ENCODE peak calls at places on chromosomes 4 and X, in six cellular contexts. One of them, this sample, is unnamed.

GRCh38 chrX:74382613-74383012 is 38.7 kb upstream of the SLC16A2 start:
- DNase-seq in stimulated activated CD4-positive, alpha-beta T cell treated with anti-CD3 and anti-CD28 coated beads, Interleukin-15, amount 100 ng/mL, for 1 hour: peak; percentile 2
- DNase-seq in glutamatergic neuron: peak; percentile 67
- DNase-seq in left colon: peak; percentile 47
- DNase-seq in GM23248: peak; percentile 69
- DNase-seq in mammary epithelial cell: peak; percentile 62
- DNase-seq in this sample: peak; percentile 22

GRCh38 chr4:6362896-6363295 is 93.2 kb downstream of the WFS1 start:
- DNase-seq in stimulated activated CD4-positive, alpha-beta T cell treated with anti-CD3 and anti-CD28 coated beads, Interleukin-15, amount 100 ng/mL, for 1 hour: no peak
- DNase-seq in glutamatergic neuron: no peak
- DNase-seq in left colon: no peak
- DNase-seq in GM23248: peak; percentile 49
- DNase-seq in mammary epithelial cell: peak; percentile 18
- DNase-seq in this sample: no peak

GRCh38 chrX:119948381-119948780 is 4.8 kb upstream of the NKAP start:
- DNase-seq in stimulated activated CD4-positive, alpha-beta T cell treated with anti-CD3 and anti-CD28 coated beads, Interleukin-15, amount 100 ng/mL, for 1 hour: no peak
- DNase-seq in glutamatergic neuron: no peak
- DNase-seq in left colon: no peak
- DNase-seq in GM23248: no peak
- DNase-seq in mammary epithelial cell: no peak
- DNase-seq in this sample: no peak

GRCh38 chrX:47366051-47366722 is 4.2 kb upstream of the ZNF157 start:
- DNase-seq in stimulated activated CD4-positive, alpha-beta T cell treated with anti-CD3 and anti-CD28 coated beads, Interleukin-15, amount 100 ng/mL, for 1 hour: peak; percentile 44
- DNase-seq in glutamatergic neuron: peak; percentile 66
- DNase-seq in left colon: peak; percentile 44
- DNase-seq in GM23248: peak; percentile 80
- DNase-seq in mammary epithelial cell: peak; percentile 72
- DNase-seq in this sample: no peak

GRCh38 chr4:113584407-113585150 is 177.0 kb downstream of the CAMK2D start:
- DNase-seq in stimulated activated CD4-positive, alpha-beta T cell treated with anti-CD3 and anti-CD28 coated beads, Interleukin-15, amount 100 ng/mL, for 1 hour: no peak
- DNase-seq in glutamatergic neuron: no peak
- DNase-seq in left colon: no peak
- DNase-seq in GM23248: peak; percentile 82
- DNase-seq in mammary epithelial cell: no peak
- DNase-seq in this sample: no peak

GRCh38 chrX:105451426-105451825 is 230.9 kb upstream of the TEX13A start:
- DNase-seq in stimulated activated CD4-positive, alpha-beta T cell treated with anti-CD3 and anti-CD28 coated beads, Interleukin-15, amount 100 ng/mL, for 1 hour: no peak
- DNase-seq in glutamatergic neuron: no peak
- DNase-seq in left colon: no peak
- DNase-seq in GM23248: no peak
- DNase-seq in mammary epithelial cell: no peak
- DNase-seq in this sample: no peak

GRCh38 chrX:150903110-150903508 is 4.6 kb upstream of the CD99L2 start:
- DNase-seq in stimulated activated CD4-positive, alpha-beta T cell treated with anti-CD3 and anti-CD28 coated beads, Interleukin-15, amount 100 ng/mL, for 1 hour: no peak
- DNase-seq in glutamatergic neuron: no peak
- DNase-seq in left colon: no peak
- DNase-seq in GM23248: no peak
- DNase-seq in mammary epithelial cell: no peak
- DNase-seq in this sample: no peak

GRCh38 chr4:130486186-130486585 is 1390.2 kb downstream of the C4orf33 start:
- DNase-seq in stimulated activated CD4-positive, alpha-beta T cell treated with anti-CD3 and anti-CD28 coated beads, Interleukin-15, amount 100 ng/mL, for 1 hour: no peak
- DNase-seq in glutamatergic neuron: no peak
- DNase-seq in left colon: no peak
- DNase-seq in GM23248: peak; percentile 5
- DNase-seq in mammary epithelial cell: no peak
- DNase-seq in this sample: no peak

GRCh38 chrX:97366246-97366645 is 482.5 kb downstream of the RPA4 start:
- DNase-seq in stimulated activated CD4-positive, alpha-beta T cell treated with anti-CD3 and anti-CD28 coated beads, Interleukin-15, amount 100 ng/mL, for 1 hour: no peak
- DNase-seq in glutamatergic neuron: no peak
- DNase-seq in left colon: no peak
- DNase-seq in GM23248: no peak
- DNase-seq in mammary epithelial cell: no peak
- DNase-seq in this sample: no peak

GRCh38 chr4:112386051-112386450 is 88.9 kb downstream of the ALPK1 start:
- DNase-seq in stimulated activated CD4-positive, alpha-beta T cell treated with anti-CD3 and anti-CD28 coated beads, Interleukin-15, amount 100 ng/mL, for 1 hour: no peak
- DNase-seq in glutamatergic neuron: no peak
- DNase-seq in left colon: no peak
- DNase-seq in GM23248: no peak
- DNase-seq in mammary epithelial cell: no peak
- DNase-seq in this sample: no peak

GRCh38 chr4:94525993-94526740 is 74.4 kb downstream of the PDLIM5 start:
- DNase-seq in stimulated activated CD4-positive, alpha-beta T cell treated with anti-CD3 and anti-CD28 coated beads, Interleukin-15, amount 100 ng/mL, for 1 hour: no peak
- DNase-seq in glutamatergic neuron: no peak
- DNase-seq in left colon: no peak
- DNase-seq in GM23248: peak; percentile 44
- DNase-seq in mammary epithelial cell: no peak
- DNase-seq in this sample: peak; percentile 87

GRCh38 chrX:107025538-107025937 is 25.5 kb upstream of the MORC4 start:
- DNase-seq in stimulated activated CD4-positive, alpha-beta T cell treated with anti-CD3 and anti-CD28 coated beads, Interleukin-15, amount 100 ng/mL, for 1 hour: no peak
- DNase-seq in glutamatergic neuron: no peak
- DNase-seq in left colon: no peak
- DNase-seq in GM23248: peak; percentile 48
- DNase-seq in mammary epithelial cell: peak; percentile 6
- DNase-seq in this sample: no peak

GRCh38 chrX:134374294-134374693 is 85.7 kb upstream of the HPRT1 start:
- DNase-seq in stimulated activated CD4-positive, alpha-beta T cell treated with anti-CD3 and anti-CD28 coated beads, Interleukin-15, amount 100 ng/mL, for 1 hour: no peak
- DNase-seq in glutamatergic neuron: no peak
- DNase-seq in left colon: no peak
- DNase-seq in GM23248: peak; percentile 33
- DNase-seq in mammary epithelial cell: peak; percentile 11
- DNase-seq in this sample: no peak

GRCh38 chr4:185718578-185719492 is 93.2 kb downstream of the SORBS2 start:
- DNase-seq in stimulated activated CD4-positive, alpha-beta T cell treated with anti-CD3 and anti-CD28 coated beads, Interleukin-15, amount 100 ng/mL, for 1 hour: no peak
- DNase-seq in glutamatergic neuron: no peak
- DNase-seq in left colon: no peak
- DNase-seq in GM23248: no peak
- DNase-seq in mammary epithelial cell: no peak
- DNase-seq in this sample: no peak

GRCh38 chrX:48971325-48972213 is at the start of gene KCND1:
- DNase-seq in stimulated activated CD4-positive, alpha-beta T cell treated with anti-CD3 and anti-CD28 coated beads, Interleukin-15, amount 100 ng/mL, for 1 hour: peak; percentile 8
- DNase-seq in glutamatergic neuron: peak; percentile 83
- DNase-seq in left colon: peak; percentile 39
- DNase-seq in GM23248: peak; percentile 47
- DNase-seq in mammary epithelial cell: no peak
- DNase-seq in this sample: peak; percentile 24

GRCh38 chrX:13000311-13000811 is 25.5 kb downstream of the TMSB4X start:
- DNase-seq in stimulated activated CD4-positive, alpha-beta T cell treated with anti-CD3 and anti-CD28 coated beads, Interleukin-15, amount 100 ng/mL, for 1 hour: no peak
- DNase-seq in glutamatergic neuron: no peak
- DNase-seq in left colon: no peak
- DNase-seq in GM23248: no peak
- DNase-seq in mammary epithelial cell: no peak
- DNase-seq in this sample: no peak

GRCh38 chrX:150236304-150236703 is 126.8 kb upstream of the MAMLD1 start:
- DNase-seq in stimulated activated CD4-positive, alpha-beta T cell treated with anti-CD3 and anti-CD28 coated beads, Interleukin-15, amount 100 ng/mL, for 1 hour: no peak
- DNase-seq in glutamatergic neuron: no peak
- DNase-seq in left colon: no peak
- DNase-seq in GM23248: peak; percentile 74
- DNase-seq in mammary epithelial cell: peak; percentile 16
- DNase-seq in this sample: no peak

GRCh38 chr4:97987019-97987648 is 156.1 kb downstream of the STPG2 start:
- DNase-seq in stimulated activated CD4-positive, alpha-beta T cell treated with anti-CD3 and anti-CD28 coated beads, Interleukin-15, amount 100 ng/mL, for 1 hour: no peak
- DNase-seq in glutamatergic neuron: no peak
- DNase-seq in left colon: no peak
- DNase-seq in GM23248: peak; percentile 31
- DNase-seq in mammary epithelial cell: peak; percentile 26
- DNase-seq in this sample: peak; percentile 51

GRCh38 chr4:140242357-140243284 is 88.6 kb upstream of the MAML3 start:
- DNase-seq in stimulated activated CD4-positive, alpha-beta T cell treated with anti-CD3 and anti-CD28 coated beads, Interleukin-15, amount 100 ng/mL, for 1 hour: no peak
- DNase-seq in glutamatergic neuron: no peak
- DNase-seq in left colon: no peak
- DNase-seq in GM23248: no peak
- DNase-seq in mammary epithelial cell: no peak
- DNase-seq in this sample: no peak

GRCh38 chrX:65598559-65599147 is 64.1 kb upstream of the LAS1L start:
- DNase-seq in stimulated activated CD4-positive, alpha-beta T cell treated with anti-CD3 and anti-CD28 coated beads, Interleukin-15, amount 100 ng/mL, for 1 hour: no peak
- DNase-seq in glutamatergic neuron: no peak
- DNase-seq in left colon: no peak
- DNase-seq in GM23248: no peak
- DNase-seq in mammary epithelial cell: no peak
- DNase-seq in this sample: no peak

GRCh38 chr4:150039790-150040189 is 38.5 kb upstream of the DCLK2 start:
- DNase-seq in stimulated activated CD4-positive, alpha-beta T cell treated with anti-CD3 and anti-CD28 coated beads, Interleukin-15, amount 100 ng/mL, for 1 hour: no peak
- DNase-seq in glutamatergic neuron: no peak
- DNase-seq in left colon: no peak
- DNase-seq in GM23248: no peak
- DNase-seq in mammary epithelial cell: no peak
- DNase-seq in this sample: no peak

GRCh38 chrX:13790206-13791131 is 26.4 kb downstream of the GPM6B start:
- DNase-seq in stimulated activated CD4-positive, alpha-beta T cell treated with anti-CD3 and anti-CD28 coated beads, Interleukin-15, amount 100 ng/mL, for 1 hour: no peak
- DNase-seq in glutamatergic neuron: no peak
- DNase-seq in left colon: no peak
- DNase-seq in GM23248: no peak
- DNase-seq in mammary epithelial cell: no peak
- DNase-seq in this sample: no peak

This sample was measured in SK-N-MC.